ENCODE peak calls at places on chromosomes 13 and 19, in five cellular contexts. E is H1; C is CD8-positive, alpha-beta T cell; P is A549; V is mammary epithelial cell. X is an unnamed sample.

GRCh38 chr13:55439450-55439849 is 1701.3 kb upstream of the PRR20A start:
- DNase-seq in E (no peak), C (no peak), P (no peak), V (no peak), X (no peak)

GRCh38 chr19:46412034-46412982 is 1.1 kb downstream of the CCDC8 start:
- DNase-seq in E (no peak), C (no peak), P (no peak), V (no peak), X (no peak)

GRCh38 chr13:47459512-47459911 is 541.6 kb downstream of the SUCLA2 start:
- DNase-seq in E (no peak), C (no peak), P (no peak), V (no peak), X (no peak)

GRCh38 chr19:1067341-1068103 is 555 bp downstream of the ARHGAP45 start:
- DNase-seq in E (no peak), C (peak; percentile 54), P (no peak), V (no peak), X (no peak)

GRCh38 chr13:38417727-38418126 is 68.1 kb downstream of the UFM1 start:
- DNase-seq in E (no peak), C (no peak), P (peak; percentile 5), V (peak; percentile 50), X (no peak)

GRCh38 chr19:5354403-5354802 is 13.8 kb upstream of the PTPRS start:
- DNase-seq in E (no peak), C (no peak), P (peak; percentile 42), V (no peak), X (no peak)

GRCh38 chr13:25761041-25761440 is 290.8 kb downstream of the SHISA2 start:
- DNase-seq in E (no peak), C (no peak), P (no peak), V (no peak), X (no peak)

GRCh38 chr13:20945952-20946383 is 43.4 kb upstream of the XPO4 start:
- DNase-seq in E (peak; percentile 23), C (no peak), P (no peak), V (no peak), X (no peak)

GRCh38 chr19:37243206-37243632 is 25.2 kb downstream of the ZNF383 start:
- DNase-seq in E (no peak), C (no peak), P (peak; percentile 43), V (peak; percentile 4), X (no peak)

GRCh38 chr19:33293255-33294057 is 8.9 kb downstream of the CEBPA start:
- DNase-seq in E (no peak), C (no peak), P (peak; percentile 89), V (peak; percentile 78), X (no peak)

GRCh38 chr13:69660155-69660554 is 447.5 kb upstream of the ATXN8OS start:
- DNase-seq in E (no peak), C (no peak), P (no peak), V (no peak), X (no peak)

GRCh38 chr19:44807652-44808462 is 1.0 kb upstream of the BCAM start:
- DNase-seq in E (peak; percentile 95), C (no peak), P (peak; percentile 74), V (peak; percentile 45), X (no peak)

GRCh38 chr19:41997121-41997850 is 3.3 kb upstream of the ATP1A3 start:
- DNase-seq in E (no peak), C (no peak), P (peak; percentile 69), V (peak; percentile 23), X (peak; percentile 24)

GRCh38 chr19:14337510-14337909 is 43.7 kb upstream of the ADGRE5 start:
- DNase-seq in E (no peak), C (no peak), P (peak; percentile 75), V (no peak), X (no peak)

GRCh38 chr13:100875392-100876043 is 200.9 kb upstream of the TMTC4 start:
- DNase-seq in E (no peak), C (no peak), P (no peak), V (peak; percentile 63), X (no peak)

GRCh38 chr13:113491418-113491883 is 940 bp upstream of the DCUN1D2 start:
- DNase-seq in E (no peak), C (no peak), P (peak; percentile 20), V (peak; percentile 27), X (no peak)

GRCh38 chr19:55146078-55146647 is 2.8 kb downstream of the TNNT1 start:
- DNase-seq in E (no peak), C (no peak), P (peak; percentile 85), V (peak; percentile 29), X (no peak)

GRCh38 chr13:40486518-40487163 is 179.8 kb downstream of the FOXO1 start:
- DNase-seq in E (no peak), C (no peak), P (no peak), V (no peak), X (no peak)

GRCh38 chr19:57027360-57027759 is 92.4 kb upstream of the USP29 start:
- DNase-seq in E (no peak), C (no peak), P (no peak), V (no peak), X (no peak)

GRCh38 chr13:77326905-77327604 is at the start of gene MYCBP2:
- DNase-seq in E (peak; percentile 94), C (peak; percentile 96), P (peak; percentile 95), V (peak; percentile 99), X (peak; percentile 96)

GRCh38 chr19:23521471-23521870 is 126.2 kb upstream of the ZNF91 start:
- DNase-seq in E (no peak), C (no peak), P (no peak), V (peak; percentile 64), X (no peak)

GRCh38 chr19:5298502-5298901 is 42.1 kb downstream of the PTPRS start:
- DNase-seq in E (no peak), C (no peak), P (no peak), V (peak; percentile 79), X (no peak)

GRCh38 chr13:112103260-112103843 is 36.4 kb downstream of the SOX1 start:
- DNase-seq in E (no peak), C (no peak), P (no peak), V (no peak), X (no peak)

GRCh38 chr13:23899555-23899954 is 2.3 kb upstream of the C1QTNF9B start:
- DNase-seq in E (no peak), C (no peak), P (peak; percentile 4), V (peak; percentile 27), X (peak; percentile 15)

GRCh38 chr19:43759515-43759914 is 4.8 kb upstream of the SMG9 start:
- DNase-seq in E (no peak), C (no peak), P (peak; percentile 82), V (peak; percentile 99), X (no peak)

GRCh38 chr19:17420267-17420924 is 549 bp downstream of the MVB12A start:
- DNase-seq in E (no peak), C (no peak), P (peak; percentile 46), V (peak; percentile 20), X (peak; percentile 10)

GRCh38 chr13:80083516-80084085 is 257.3 kb downstream of the SPRY2 start:
- DNase-seq in E (no peak), C (no peak), P (no peak), V (no peak), X (no peak)

GRCh38 chr13:45220403-45220802 is 19.6 kb upstream of the KCTD4 start:
- DNase-seq in E (no peak), C (no peak), P (no peak), V (no peak), X (no peak)
- H3K27ac ChIP-seq in E (no peak overlapping the region), C (no peak overlapping the region), P (peak overlapping the region; percentile 72), V (peak overlapping the region; percentile 65), X (no peak overlapping the region)

DNA sequence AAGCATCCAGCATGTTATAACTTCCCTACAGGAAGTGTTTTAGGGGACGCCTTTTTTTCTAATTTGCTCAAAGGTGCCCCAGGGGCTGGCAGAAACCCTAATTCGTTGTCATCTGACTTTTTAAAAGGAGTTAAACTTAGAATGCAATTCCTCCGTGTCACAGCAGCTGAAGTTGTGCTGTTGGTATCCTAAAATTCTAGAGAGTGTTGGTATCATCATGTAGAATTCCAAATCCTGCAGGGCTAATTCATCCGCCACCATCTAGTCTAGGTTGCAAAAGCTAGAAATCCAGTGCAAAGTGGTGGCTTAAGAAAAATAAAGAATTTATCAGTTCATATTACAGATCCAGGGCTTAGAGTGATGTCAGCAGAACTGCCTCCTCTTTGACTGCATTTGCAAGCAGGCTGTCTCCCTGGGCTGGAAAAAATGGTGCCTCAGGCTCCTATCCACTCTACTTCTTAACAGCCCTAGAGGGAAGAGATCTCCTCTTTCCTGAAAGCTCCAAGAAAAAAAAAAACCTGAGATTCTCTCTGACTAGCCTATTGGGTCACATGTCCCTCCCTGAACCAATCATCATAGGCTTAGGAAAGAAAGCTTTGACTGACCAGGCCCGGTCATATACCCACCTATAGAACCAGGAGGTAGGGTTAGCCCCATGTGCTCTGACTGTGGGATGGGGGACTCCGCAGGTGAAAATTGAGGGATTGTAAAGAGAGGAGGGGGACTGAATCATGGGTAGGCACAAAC is 73.0 kb downstream of the MAP4K1 start:
- DNase-seq in E (no peak), C (no peak), P (no peak), V (no peak), X (no peak)
- TF ChIP-seq CTCF in E (no peak), C (peak; percentile 67), P (peak; percentile 100), V (no peak), X (peak; percentile 81)

DNA sequence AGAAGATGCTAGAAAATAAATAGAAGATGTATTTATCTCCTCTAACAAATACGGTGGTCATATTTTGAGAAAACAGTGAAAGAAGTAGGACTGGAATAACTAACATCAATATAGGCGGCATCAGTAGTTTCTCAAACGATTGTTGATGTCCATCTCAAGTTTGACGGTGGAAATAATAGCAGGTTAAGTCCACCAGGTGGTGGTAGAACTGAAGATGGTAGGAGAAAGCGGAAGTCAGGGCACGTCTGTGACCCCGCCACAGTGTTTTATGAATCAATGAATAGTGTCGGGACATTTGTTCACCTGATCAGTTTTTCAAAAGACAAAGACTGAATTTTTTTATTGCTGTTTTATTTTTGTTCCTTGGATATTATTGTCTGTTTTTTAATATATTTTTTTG is 706.4 kb upstream of the SLC10A2 start:
- DNase-seq in E (no peak), C (no peak), P (peak; percentile 12), V (no peak), X (no peak)
- H3K9me3 ChIP-seq in E (peaks cover 5% of the 10 kb centered on the region), C (no peaks in the 10 kb centered on the region), P (no peaks in the 10 kb centered on the region), V (no peaks in the 10 kb centered on the region), X (no peaks in the 10 kb centered on the region)

GRCh38 chr13:109243311-109243951 is 543.0 kb downstream of the IRS2 start:
- DNase-seq in E (no peak), C (no peak), P (peak; percentile 64), V (peak; percentile 96), X (no peak)

GRCh38 chr13:109235901-109236300 is 550.5 kb downstream of the IRS2 start:
- DNase-seq in E (no peak), C (no peak), P (no peak), V (peak; percentile 98), X (no peak)

GRCh38 chr13:109246001-109246400 is 540.4 kb downstream of the IRS2 start:
- DNase-seq in E (no peak), C (no peak), P (no peak), V (no peak), X (no peak)

GRCh38 chr13:109241160-109241559 is 545.2 kb downstream of the IRS2 start:
- DNase-seq in E (no peak), C (no peak), P (no peak), V (no peak), X (no peak)
- H3K27ac ChIP-seq in E (no peak overlapping the region), C (no peak overlapping the region), P (no peak overlapping the region), V (no peak overlapping the region), X (no peak overlapping the region)